ENCODE peak calls at places on chromosomes 16 and 17, in five cellular contexts. E is CD8-positive, alpha-beta T cell; M is HCT116; K is right cardiac atrium; J is heart left ventricle. P is an unnamed sample.

GRCh38 chr16:58128721-58129096 is 472 bp downstream of the CFAP20 start:
- ATAC-seq in E (peak; percentile 2), K (peak; percentile 10), J (peak; percentile 2), M (peak; percentile 17), P (no peak)

GRCh38 chr17:65222216-65222738 is 85.1 kb downstream of the RGS9 start:
- ATAC-seq in K (no peak), J (no peak), E (no peak), M (no peak), P (no peak)

GRCh38 chr17:70519300-70519699 is 350.0 kb downstream of the KCNJ2 start:
- ATAC-seq in E (no peak), K (no peak), M (no peak), J (no peak), P (no peak)

GRCh38 chr16:12256880-12257279 is 280.3 kb downstream of the SNX29 start:
- ATAC-seq in M (no peak), E (no peak), K (no peak), J (no peak), P (no peak)

GRCh38 chr17:59219992-59220327 is 351 bp upstream of the GDPD1 start:
- ATAC-seq in M (peak; percentile 0), E (no peak), K (no peak), J (no peak), P (no peak)

GRCh38 chr16:79358188-79358587 is 242.3 kb downstream of the MAF start:
- ATAC-seq in J (peak; percentile 49), K (no peak), E (no peak), M (no peak), P (no peak)

GRCh38 chr17:21165922-21166598 is 39.3 kb downstream of the DHRS7B start:
- ATAC-seq in E (no peak), K (peak; percentile 76), M (no peak), J (peak; percentile 85), P (peak; percentile 54)

GRCh38 chr17:78791840-78792709 is 10.0 kb upstream of the CYTH1 start:
- ATAC-seq in J (no peak), K (no peak), M (peak; percentile 22), E (no peak), P (no peak)

GRCh38 chr16:69095179-69095578 is 10.3 kb upstream of the HAS3 start:
- ATAC-seq in J (peak; percentile 14), M (no peak), E (no peak), K (no peak), P (no peak)

GRCh38 chr16:58157239-58157638 is 28.1 kb upstream of the CFAP20 start:
- ATAC-seq in J (no peak), E (no peak), K (no peak), M (no peak), P (no peak)

GRCh38 chr17:71217769-71218168 is 903.1 kb upstream of the SOX9 start:
- ATAC-seq in K (no peak), J (no peak), E (no peak), M (no peak), P (no peak)

GRCh38 chr16:47732806-47733150 is 271.6 kb downstream of the PHKB start:
- ATAC-seq in K (peak; percentile 62), E (no peak), J (no peak), M (peak; percentile 80), P (no peak)

GRCh38 chr17:34313164-34313563 is 6.1 kb upstream of the CCL8 start:
- ATAC-seq in K (peak; percentile 62), J (peak; percentile 62), M (no peak), E (no peak), P (peak; percentile 61)

GRCh38 chr17:79658811-79659207 is 48.0 kb upstream of the RBFOX3 start:
- ATAC-seq in J (no peak), K (peak; percentile 59), M (peak; percentile 100), E (no peak), P (no peak)

GRCh38 chr17:78316867-78317816 is 42.7 kb downstream of the SOCS3 start:
- ATAC-seq in K (peak; percentile 0), E (no peak), J (no peak), M (peak; percentile 20), P (no peak)

GRCh38 chr16:82735176-82735575 is 108.4 kb downstream of the CDH13 start:
- ATAC-seq in M (no peak), K (peak; percentile 92), J (peak; percentile 96), E (no peak), P (no peak)

GRCh38 chr16:81541314-81541713 is 96.7 kb downstream of the CMIP start:
- ATAC-seq in M (no peak), K (no peak), E (no peak), J (no peak), P (no peak)

GRCh38 chr16:65122974-65123845 is 1.3 kb upstream of the CDH11 start:
- ATAC-seq in K (peak; percentile 80), J (peak; percentile 62), E (no peak), M (no peak), P (peak; percentile 69)

GRCh38 chr17:58338907-58339774 is 10.5 kb upstream of the TSPOAP1 start:
- ATAC-seq in E (no peak), K (peak; percentile 52), M (no peak), J (peak; percentile 68), P (no peak)

GRCh38 chr16:35298460-35299243 is 1839.2 kb downstream of the TP53TG3F start:
- ATAC-seq in J (no peak), K (no peak), M (no peak), E (no peak), P (no peak)

GRCh38 chr17:15249487-15249886 is 15.6 kb downstream of the PMP22 start:
- ATAC-seq in M (no peak), E (no peak), K (peak; percentile 44), J (peak; percentile 32), P (no peak)

GRCh38 chr17:3695723-3696411 is at the start of gene P2RX5:
- ATAC-seq in M (peak; percentile 63), E (peak; percentile 65), K (peak; percentile 52), J (peak; percentile 38), P (peak; percentile 31)

GRCh38 chr17:81842725-81843504 is 8.1 kb upstream of the PPP1R27 start:
- ATAC-seq in E (no peak), K (peak; percentile 10), J (no peak), M (peak; percentile 13), P (peak; percentile 60)

GRCh38 chr16:57863434-57864160 is 61.3 kb upstream of the KIFC3 start:
- ATAC-seq in M (peak; percentile 84), J (peak; percentile 92), E (no peak), K (peak; percentile 92), P (peak; percentile 85)

GRCh38 chr16:22360963-22361659 is 13.3 kb downstream of the CDR2 start:
- ATAC-seq in E (no peak), K (no peak), M (no peak), J (no peak), P (no peak)

GRCh38 chr17:1362065-1362848 is 37.8 kb downstream of the YWHAE start:
- ATAC-seq in E (peak; percentile 74), J (peak; percentile 44), M (no peak), K (no peak), P (no peak)

GRCh38 chr16:68378436-68379415 is 67.9 kb downstream of the PRMT7 start:
- ATAC-seq in J (no peak), M (no peak), K (no peak), E (no peak), P (no peak)

GRCh38 chr17:44840274-44840673 is 7.4 kb upstream of the HIGD1B start:
- ATAC-seq in J (no peak), K (no peak), M (no peak), E (no peak), P (no peak)

GRCh38 chr16:81545470-81546175 is 101.0 kb downstream of the CMIP start:
- ATAC-seq in J (no peak), M (no peak), K (no peak), E (peak; percentile 61), P (no peak)

GRCh38 chr17:13647551-13647950 is 45.8 kb upstream of the HS3ST3A1 start:
- ATAC-seq in K (no peak), M (no peak), E (no peak), J (no peak), P (no peak)

DNA sequence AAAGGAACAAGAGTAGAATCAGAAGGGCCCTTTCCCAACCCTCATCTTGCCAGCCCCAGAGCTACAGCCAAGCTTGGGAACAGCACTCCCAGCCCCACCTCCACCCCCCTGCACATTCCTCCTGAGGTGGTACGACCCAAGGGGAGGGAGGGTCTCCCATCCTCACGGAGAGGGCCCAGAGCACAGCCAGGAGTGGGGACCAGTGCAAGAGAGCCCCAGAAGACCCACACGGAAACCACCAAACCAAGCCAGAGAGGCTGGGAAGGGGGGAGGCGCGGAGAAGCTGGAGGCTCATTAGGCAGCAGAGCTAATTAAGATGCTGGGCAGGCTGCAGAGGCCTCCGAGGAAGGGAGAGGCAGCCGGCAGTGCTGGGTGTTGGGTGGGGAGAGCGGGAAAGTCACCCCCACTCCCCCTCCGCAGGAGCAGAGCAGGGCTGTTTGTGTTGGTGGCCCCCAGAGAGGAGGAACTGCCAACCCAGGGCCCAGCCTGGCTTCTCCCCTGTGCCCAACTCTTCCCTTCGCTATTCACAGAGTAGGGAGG is 2.4 kb downstream of the CACNB1 start:
- ATAC-seq in J (no peak), K (no peak), E (no peak), M (no peak), P (no peak)
- H3K4me3 ChIP-seq in J (no peak overlapping the region), K (no peak overlapping the region), E (no peak overlapping the region), M (no peak overlapping the region), P (peak overlapping the region; percentile 1)

GRCh38 chr16:31875112-31875803 is 1.7 kb downstream of the ZNF267 start:
- ATAC-seq in J (no peak), M (no peak), K (peak; percentile 9), E (no peak), P (no peak)
- H3K27ac ChIP-seq in J (no peak overlapping the region), M (peak overlapping the region; percentile 0), K (no peak overlapping the region), E (peak overlapping the region; percentile 0), P (no peak overlapping the region)

GRCh38 chr16:1548234-1548633 is 14.8 kb downstream of the TMEM204 start:
- ATAC-seq in J (peak; percentile 10), M (no peak), K (peak; percentile 38), E (no peak), P (no peak)
- H3K4me3 ChIP-seq in J (peak overlapping the region; percentile 14), M (no peak overlapping the region), K (no peak overlapping the region), E (no peak overlapping the region), P (no peak overlapping the region)

GRCh38 chr17:298791-299450 is 53.7 kb downstream of the RPH3AL start:
- ATAC-seq in K (peak; percentile 70), J (peak; percentile 66), E (no peak), M (no peak), P (peak; percentile 90)
- H3K27ac ChIP-seq in K (no peak overlapping the region), J (peak overlapping the region; percentile 32), E (no peak overlapping the region), M (no peak overlapping the region), P (no peak overlapping the region)

GRCh38 chr17:19263621-19264010 is 26.4 kb downstream of the EPN2 start:
- ATAC-seq in E (no peak), M (no peak), J (peak; percentile 50), K (peak; percentile 28), P (peak; percentile 73)
- H3K4me3 ChIP-seq in E (no peak overlapping the region), M (no peak overlapping the region), J (no peak overlapping the region), K (no peak overlapping the region), P (no peak overlapping the region)

P was measured in gastroesophageal sphincter.